ENCODE peak calls at places on chromosome 12, in seven cellular contexts. U, J, Q, M, K, V and Z are unnamed samples.

GRCh38 chr12:13154027-13154538 is 42.4 kb upstream of the EMP1 start:
- DNase-seq in U (no peak), J (no peak), Q (no peak), M (no peak), K (no peak), V (no peak), Z (no peak)

GRCh38 chr12:93111791-93112208 is 182.7 kb upstream of the EEA1 start:
- DNase-seq in U (no peak), J (no peak), Q (no peak), M (no peak), K (no peak), V (no peak), Z (no peak)

GRCh38 chr12:117875652-117876491 is 92.9 kb downstream of the KSR2 start:
- DNase-seq in U (no peak), J (no peak), Q (no peak), M (no peak), K (no peak), V (peak), Z (no peak)

GRCh38 chr12:88184196-88184595 is 42.1 kb downstream of the TMTC3 start:
- DNase-seq in U (no peak), J (no peak), Q (no peak), M (no peak), K (no peak), V (no peak), Z (no peak)

GRCh38 chr12:50099302-50100008 is 4.4 kb upstream of the GPD1 start:
- DNase-seq in U (no peak), J (no peak), Q (no peak), M (no peak), K (no peak), V (no peak), Z (no peak)

GRCh38 chr12:106919910-106920544 is 35.7 kb upstream of the TMEM263 start:
- DNase-seq in U (no peak), J (no peak), Q (peak), M (no peak), K (no peak), V (no peak), Z (no peak)

GRCh38 chr12:45587877-45588530 is 141.5 kb upstream of the ARID2 start:
- DNase-seq in U (no peak), J (peak), Q (no peak), M (no peak), K (no peak), V (no peak), Z (peak)

GRCh38 chr12:124920353-124920935 is 6.0 kb upstream of the UBC start:
- DNase-seq in U (no peak), J (no peak), Q (no peak), M (no peak), K (no peak), V (no peak), Z (no peak)

GRCh38 chr12:24034894-24035293 is 85.4 kb upstream of the SOX5 start:
- DNase-seq in U (no peak), J (no peak), Q (no peak), M (no peak), K (no peak), V (no peak), Z (no peak)

GRCh38 chr12:124695861-124696260 is 128.4 kb upstream of the NCOR2 start:
- DNase-seq in U (no peak), J (no peak), Q (no peak), M (no peak), K (no peak), V (no peak), Z (no peak)

GRCh38 chr12:106519587-106519986 is 63.2 kb upstream of the RFX4 start:
- DNase-seq in U (no peak), J (no peak), Q (no peak), M (no peak), K (no peak), V (no peak), Z (no peak)

GRCh38 chr12:5170894-5171293 is 127.2 kb downstream of the KCNA5 start:
- DNase-seq in U (no peak), J (no peak), Q (no peak), M (no peak), K (no peak), V (no peak), Z (no peak)

GRCh38 chr12:120686690-120687569 is at the start of gene MLEC:
- DNase-seq in U (peak), J (peak), Q (peak), M (peak), K (peak), V (peak), Z (peak)

GRCh38 chr12:122964439-122965257 is 1.6 kb downstream of the ABCB9 start:
- DNase-seq in U (no peak), J (no peak), Q (no peak), M (no peak), K (no peak), V (no peak), Z (no peak)

GRCh38 chr12:7161811-7162210 is 27.7 kb upstream of the PEX5 start:
- DNase-seq in U (no peak), J (no peak), Q (no peak), M (no peak), K (no peak), V (no peak), Z (no peak)

GRCh38 chr12:98847242-98847641 is 202.2 kb downstream of the APAF1 start:
- DNase-seq in U (no peak), J (no peak), Q (no peak), M (no peak), K (no peak), V (no peak), Z (no peak)

GRCh38 chr12:130339946-130340345 is 2.3 kb downstream of the PIWIL1 start:
- DNase-seq in U (no peak), J (peak), Q (peak), M (no peak), K (no peak), V (no peak), Z (no peak)

GRCh38 chr12:127675936-127676335 is 591.0 kb upstream of the TMEM132C start:
- DNase-seq in U (no peak), J (no peak), Q (no peak), M (no peak), K (no peak), V (no peak), Z (no peak)

GRCh38 chr12:101235686-101236085 is 25.6 kb upstream of the SLC5A8 start:
- DNase-seq in U (no peak), J (no peak), Q (no peak), M (no peak), K (no peak), V (no peak), Z (no peak)

GRCh38 chr12:120367924-120368788 is 808 bp downstream of the MSI1 start:
- DNase-seq in U (no peak), J (peak), Q (no peak), M (peak), K (no peak), V (peak), Z (no peak)

GRCh38 chr12:113261847-113262470 is 40.7 kb downstream of the TPCN1 start:
- DNase-seq in U (peak), J (no peak), Q (no peak), M (peak), K (no peak), V (no peak), Z (no peak)

GRCh38 chr12:10607885-10608458 is 5.4 kb downstream of the MAGOHB start:
- DNase-seq in U (no peak), J (no peak), Q (no peak), M (no peak), K (no peak), V (no peak), Z (no peak)

GRCh38 chr12:55728185-55728931 is 451 bp downstream of the CD63 start:
- DNase-seq in U (no peak), J (peak), Q (peak), M (peak), K (peak), V (peak), Z (peak)

GRCh38 chr12:124419292-124420040 is 124.6 kb downstream of the RFLNA start:
- DNase-seq in U (no peak), J (no peak), Q (no peak), M (no peak), K (no peak), V (peak), Z (no peak)

GRCh38 chr12:132444957-132445883 is 44.7 kb upstream of the FBRSL1 start:
- DNase-seq in U (no peak), J (peak), Q (no peak), M (no peak), K (no peak), V (no peak), Z (peak)

GRCh38 chr12:4303750-4304149 is 17.3 kb upstream of the TIGAR start:
- DNase-seq in U (no peak), J (no peak), Q (no peak), M (no peak), K (no peak), V (no peak), Z (no peak)

GRCh38 chr12:49462103-49462739 is 76.6 kb upstream of the KCNH3 start:
- DNase-seq in U (no peak), J (no peak), Q (no peak), M (no peak), K (no peak), V (peak), Z (peak)

GRCh38 chr12:105931104-105931503 is 207.7 kb downstream of the NUAK1 start:
- DNase-seq in U (no peak), J (no peak), Q (no peak), M (no peak), K (no peak), V (no peak), Z (no peak)

GRCh38 chr12:71967176-71967575 is 28.5 kb downstream of the TPH2 start:
- DNase-seq in U (no peak), J (no peak), Q (no peak), M (no peak), K (no peak), V (no peak), Z (no peak)

GRCh38 chr12:90954921-90955320 is at the start of gene CCER1:
- DNase-seq in U (no peak), J (no peak), Q (no peak), M (no peak), K (no peak), V (peak), Z (no peak)

GRCh38 chr12:123363743-123364531 is 710 bp downstream of the SBNO1 start:
- DNase-seq in U (no peak), J (peak), Q (peak), M (peak), K (no peak), V (peak), Z (peak)

GRCh38 chr12:6430990-6431353 is 13.8 kb upstream of the CD27 start:
- DNase-seq in U (no peak), J (no peak), Q (no peak), M (no peak), K (no peak), V (no peak), Z (peak)

GRCh38 chr12:67498981-67499380 is 149.6 kb upstream of the DYRK2 start:
- DNase-seq in U (no peak), J (no peak), Q (no peak), M (no peak), K (no peak), V (no peak), Z (no peak)

GRCh38 chr12:72547593-72547992 is 275.4 kb downstream of the TRHDE start:
- DNase-seq in U (no peak), J (no peak), Q (no peak), M (no peak), K (no peak), V (no peak), Z (no peak)

GRCh38 chr12:54024581-54024980 is 3.7 kb upstream of the HOXC6 start:
- DNase-seq in U (no peak), J (no peak), Q (no peak), M (no peak), K (no peak), V (no peak), Z (no peak)

GRCh38 chr12:28222081-28222700 is 31.9 kb downstream of the CCDC91 start:
- DNase-seq in U (no peak), J (no peak), Q (no peak), M (no peak), K (no peak), V (no peak), Z (no peak)

GRCh38 chr12:121538699-121539061 is 42.1 kb downstream of the KDM2B start:
- DNase-seq in U (no peak), J (peak), Q (peak), M (no peak), K (no peak), V (no peak), Z (peak)

GRCh38 chr12:64746663-64747062 is 12.5 kb downstream of the GNS start:
- DNase-seq in U (no peak), J (no peak), Q (no peak), M (no peak), K (no peak), V (no peak), Z (no peak)

DNA sequence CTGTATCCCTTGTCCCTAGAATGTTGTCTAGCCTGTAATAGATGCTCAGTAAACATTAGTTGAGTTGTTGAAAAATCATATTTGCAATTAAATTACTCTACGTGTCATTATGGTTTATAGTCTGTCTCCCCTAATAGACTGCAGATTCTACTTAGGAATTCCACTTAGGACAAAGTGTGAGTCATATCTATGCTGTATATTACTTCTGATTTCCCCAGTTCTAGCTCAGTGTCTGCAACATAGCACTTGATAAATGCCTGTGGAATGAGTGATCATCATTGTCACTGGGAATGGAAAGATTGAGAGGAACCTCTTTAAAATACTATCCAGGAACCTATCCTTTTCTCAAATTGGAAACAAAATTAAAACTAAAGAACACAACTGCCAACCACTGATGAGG is 99.3 kb downstream of the TBX5 start:
- DNase-seq in U (no peak), J (no peak), Q (no peak), M (no peak), K (no peak), V (no peak), Z (no peak)
- TF ChIP-seq EP300 in U (no peak), J (no peak), Q (no peak), M (no peak), K (no peak), V (no peak), Z (no peak)

GRCh38 chr12:1810201-1810930 is 10.0 kb upstream of the LRTM2 start:
- DNase-seq in U (no peak), J (no peak), Q (no peak), M (no peak), K (no peak), V (no peak), Z (no peak)
- TF ChIP-seq EP300 in U (no peak), J (no peak), Q (no peak), M (no peak), K (no peak), V (no peak), Z (no peak)

GRCh38 chr12:75900781-75901254 is 130.8 kb downstream of the PHLDA1 start:
- DNase-seq in U (no peak), J (no peak), Q (no peak), M (no peak), K (no peak), V (no peak), Z (no peak)
- TF ChIP-seq EP300 in U (no peak), J (no peak), Q (no peak), M (no peak), K (no peak), V (no peak), Z (no peak)

GRCh38 chr12:2348477-2348852 is 295.7 kb downstream of the CACNA1C start:
- DNase-seq in U (no peak), J (no peak), Q (no peak), M (no peak), K (no peak), V (no peak), Z (no peak)
- TF ChIP-seq EP300 in U (no peak), J (no peak), Q (no peak), M (no peak), K (no peak), V (no peak), Z (no peak)

GRCh38 chr12:47378222-47378582 is 298.4 kb upstream of the AMIGO2 start:
- DNase-seq in U (no peak), J (no peak), Q (no peak), M (no peak), K (no peak), V (no peak), Z (no peak)

GRCh38 chr12:47376937-47377336 is 297.2 kb upstream of the AMIGO2 start:
- DNase-seq in U (no peak), J (no peak), Q (no peak), M (peak), K (no peak), V (no peak), Z (no peak)

GRCh38 chr12:47378907-47379306 is 299.1 kb upstream of the AMIGO2 start:
- DNase-seq in U (no peak), J (no peak), Q (no peak), M (no peak), K (no peak), V (no peak), Z (no peak)

GRCh38 chr12:47373554-47374150 is 293.9 kb upstream of the AMIGO2 start:
- DNase-seq in U (no peak), J (no peak), Q (no peak), M (no peak), K (no peak), V (no peak), Z (no peak)

DNA sequence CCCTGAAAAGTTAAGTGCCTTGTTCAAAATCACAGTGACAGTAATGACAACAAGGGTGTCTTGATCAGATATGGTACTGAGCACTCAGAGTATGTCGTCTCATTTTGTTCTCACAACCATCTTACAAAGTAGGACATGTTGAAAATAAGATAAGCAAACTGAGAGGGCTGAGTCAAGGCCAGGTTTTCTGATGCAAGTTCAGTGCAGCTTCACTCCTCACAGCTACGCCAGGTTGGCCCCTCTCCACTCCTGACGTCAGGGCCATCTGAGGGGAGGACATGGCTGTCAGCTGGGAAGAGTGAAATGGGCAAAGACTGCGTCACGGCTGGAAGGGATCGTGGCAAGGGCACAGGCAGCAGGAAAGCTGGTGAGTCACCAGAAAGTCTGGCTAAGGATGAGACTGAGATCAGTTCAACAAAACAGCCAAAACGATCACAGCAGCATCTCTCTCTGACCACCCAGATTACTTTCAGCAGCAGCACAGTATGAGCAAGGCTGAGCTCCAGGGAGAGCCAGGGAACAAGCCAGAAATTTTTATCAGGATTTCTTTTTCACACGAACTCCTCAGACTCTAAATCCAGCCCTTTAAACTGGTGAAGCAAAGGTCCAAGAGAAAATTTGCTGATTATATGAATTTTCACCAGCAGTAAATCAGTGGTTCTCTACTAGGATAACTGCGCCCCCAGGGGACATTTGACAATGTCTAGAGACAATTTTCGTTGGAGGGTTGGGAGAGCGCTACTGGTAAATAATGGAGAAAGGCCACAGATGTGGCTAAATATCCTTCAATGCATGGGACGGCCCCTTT is 297.9 kb upstream of the AMIGO2 start:
- DNase-seq in U (no peak), J (peak), Q (peak), M (peak), K (peak), V (no peak), Z (peak)
- TF ChIP-seq EP300 in U (no peak), J (peak), Q (peak), M (peak), K (peak), V (no peak), Z (peak)

DNA sequence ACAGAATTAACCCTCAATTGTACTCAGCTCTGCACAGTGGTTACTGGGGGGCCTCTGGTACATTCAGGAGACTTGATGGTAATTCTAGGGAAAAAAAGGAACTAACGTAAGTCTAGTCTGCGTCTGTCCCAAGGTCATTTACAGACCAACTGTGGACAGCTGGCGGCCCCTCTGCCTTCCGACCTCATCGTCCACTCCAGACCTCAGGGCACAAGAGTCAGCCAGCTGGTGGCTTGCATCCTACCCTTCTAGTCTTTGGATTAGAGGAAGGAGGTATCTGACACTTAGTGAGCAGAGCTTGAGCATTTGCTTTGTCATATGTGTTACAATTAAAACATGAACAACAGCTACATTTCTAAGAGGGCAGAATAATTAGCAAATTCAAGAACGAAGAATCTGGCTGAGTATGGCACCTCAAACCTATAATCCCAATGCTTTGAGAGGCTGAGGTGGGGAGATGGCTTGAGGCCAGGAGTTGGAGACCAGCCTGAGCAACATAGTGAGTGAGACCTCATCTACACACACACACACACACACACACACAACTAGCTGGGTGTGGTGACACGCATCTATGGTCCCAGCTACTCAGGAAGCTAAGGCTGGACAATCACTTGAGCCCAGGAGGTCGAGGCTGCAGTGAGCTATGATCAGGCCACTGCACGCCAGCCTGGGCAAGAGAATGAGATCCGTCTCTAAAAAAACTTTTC is 36.5 kb downstream of the SSH1 start:
- DNase-seq in U (no peak), J (no peak), Q (no peak), M (no peak), K (peak), V (no peak), Z (no peak)
- TF ChIP-seq EP300 in U (no peak), J (no peak), Q (no peak), M (no peak), K (no peak), V (no peak), Z (no peak)

DNA sequence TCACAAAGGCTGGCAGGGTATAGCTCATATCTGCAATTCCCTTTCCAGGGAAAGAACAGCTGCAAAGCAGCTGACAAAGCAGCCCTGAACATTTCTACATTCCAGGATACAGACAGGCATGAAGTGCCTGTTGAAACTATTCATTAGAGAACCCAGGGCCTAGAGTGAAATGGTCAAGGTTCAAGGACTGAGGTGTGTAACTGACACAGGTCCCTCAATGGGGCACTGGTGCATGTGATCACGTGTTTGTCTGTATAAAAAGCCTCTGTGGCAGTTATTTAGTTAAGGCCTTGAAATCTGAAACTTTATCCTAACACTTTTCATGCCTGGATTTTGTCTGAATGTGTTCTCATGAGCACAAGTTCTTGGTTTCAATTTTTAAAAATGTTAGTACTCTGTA is 47.1 kb downstream of the GIT2 start:
- DNase-seq in U (no peak), J (no peak), Q (no peak), M (no peak), K (no peak), V (no peak), Z (no peak)
- TF ChIP-seq EP300 in U (no peak), J (no peak), Q (no peak), M (no peak), K (no peak), V (no peak), Z (no peak)

DNA sequence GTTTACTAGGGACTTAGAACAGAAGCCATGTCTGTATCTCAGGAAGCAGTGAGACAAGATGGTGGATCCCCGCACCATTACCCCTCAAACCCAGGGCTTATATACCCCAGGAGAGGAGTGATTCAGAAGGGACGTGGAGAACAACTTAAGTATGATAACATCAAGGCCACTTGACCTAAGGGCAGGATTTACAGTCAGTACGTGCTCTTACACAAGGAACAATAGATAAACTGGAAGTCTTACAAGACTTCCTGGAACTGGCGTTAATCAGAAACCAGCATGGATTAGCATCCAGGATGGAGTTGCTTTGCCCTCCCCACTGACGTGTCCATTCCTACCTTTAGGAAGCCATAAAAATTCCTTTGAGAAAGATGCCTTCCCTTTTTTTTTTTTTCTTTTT is 8.6 kb upstream of the ETFBKMT start:
- DNase-seq in U (no peak), J (peak), Q (no peak), M (no peak), K (no peak), V (no peak), Z (peak)
- TF ChIP-seq EP300 in U (no peak), J (peak), Q (no peak), M (no peak), K (peak), V (peak), Z (no peak)